ENCODE peak calls at places on chromosomes 11 and 22, in four cellular contexts. M is mucosa of descending colon, U is body of pancreas, R is AG04450. F is an unnamed sample.

GRCh38 chr22:37179622-37180420 is 8.2 kb downstream of the C1QTNF6 start:
- DNase-seq in M (peak; percentile 83), R (no peak), U (no peak), F (no peak)

GRCh38 chr22:47692811-47693210 is 930.4 kb downstream of the TBC1D22A start:
- DNase-seq in U (no peak), R (no peak), M (no peak), F (no peak)

GRCh38 chr11:15276616-15277015 is 161.9 kb downstream of the INSC start:
- DNase-seq in U (no peak), M (no peak), R (no peak), F (peak; percentile 4)

GRCh38 chr11:133809525-133810178 is 35.7 kb downstream of the SPATA19 start:
- DNase-seq in U (no peak), R (no peak), M (no peak), F (no peak)

GRCh38 chr11:58023435-58023931 is at the start of gene OR9Q1:
- DNase-seq in M (no peak), U (no peak), R (no peak), F (no peak)

GRCh38 chr11:58301576-58301975 is 33.5 kb upstream of the OR10W1 start:
- DNase-seq in M (no peak), R (peak; percentile 33), U (no peak), F (no peak)

GRCh38 chr11:12951376-12951775 is 57.7 kb upstream of the RASSF10 start:
- DNase-seq in R (no peak), U (no peak), M (no peak), F (no peak)

GRCh38 chr22:28711820-28712777 is 29.5 kb downstream of the CHEK2 start:
- DNase-seq in M (no peak), R (peak; percentile 89), U (no peak), F (no peak)

GRCh38 chr11:57336111-57336666 is 497 bp upstream of the SSRP1 start:
- DNase-seq in R (no peak), U (no peak), M (no peak), F (no peak)

DNA sequence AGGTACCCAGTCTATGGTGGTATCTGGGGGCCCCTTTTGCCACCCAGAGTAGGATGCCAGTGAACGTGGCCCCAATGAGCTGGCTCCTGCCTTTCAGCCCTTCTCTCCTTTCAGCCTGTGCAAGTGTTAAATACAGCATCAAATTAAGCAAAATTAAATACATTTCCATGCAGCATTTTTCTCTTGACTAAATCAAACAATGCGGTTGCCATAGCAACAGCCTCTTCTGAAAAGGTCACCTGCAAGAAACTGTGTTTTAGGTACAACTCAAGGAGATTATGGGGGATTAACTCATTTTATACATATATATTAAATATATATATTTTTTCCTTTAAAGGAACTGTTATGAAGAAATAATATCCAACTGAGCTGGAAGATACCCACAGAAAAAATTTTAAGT is 115.1 kb downstream of the PKNOX2 start:
- DNase-seq in M (no peak), U (no peak), R (no peak), F (no peak)
- TF ChIP-seq CTCF in M (no peak), U (no peak), R (no peak), F (no peak)

GRCh38 chr11:113773092-113773415 is 438 bp downstream of the ZW10 start:
- DNase-seq in M (no peak), U (peak; percentile 30), R (no peak), F (peak; percentile 39)

GRCh38 chr11:113778111-113778910 is 1.3 kb upstream of the CLDN25 start:
- DNase-seq in M (no peak), U (peak; percentile 78), R (no peak), F (peak; percentile 44)

GRCh38 chr11:113773416-113774173 is at the start of gene ZW10:
- DNase-seq in U (peak; percentile 98), M (peak; percentile 98), R (peak; percentile 93), F (peak; percentile 98)

GRCh38 chr11:113771964-113772363 is 1.5 kb downstream of the ZW10 start:
- DNase-seq in R (no peak), M (no peak), U (no peak), F (no peak)

DNA sequence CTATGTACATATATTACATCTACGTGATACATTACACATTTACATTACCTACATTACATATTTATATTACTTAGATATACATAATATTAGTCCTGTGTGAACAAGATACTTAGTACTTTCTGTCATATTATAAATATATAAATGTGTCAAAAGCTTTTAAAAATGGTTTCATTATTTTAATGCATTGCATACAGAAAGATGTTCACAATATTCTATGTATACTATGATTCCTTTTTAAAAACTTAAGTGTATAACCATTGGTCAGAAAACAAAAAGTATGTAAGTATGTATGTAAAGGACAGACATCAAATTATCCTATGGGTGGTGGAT is 647 bp upstream of the ZW10 start:
- DNase-seq in U (no peak), M (no peak), R (no peak), F (no peak)
- TF ChIP-seq CTCF in U (no peak), M (no peak), R (no peak), F (no peak)

DNA sequence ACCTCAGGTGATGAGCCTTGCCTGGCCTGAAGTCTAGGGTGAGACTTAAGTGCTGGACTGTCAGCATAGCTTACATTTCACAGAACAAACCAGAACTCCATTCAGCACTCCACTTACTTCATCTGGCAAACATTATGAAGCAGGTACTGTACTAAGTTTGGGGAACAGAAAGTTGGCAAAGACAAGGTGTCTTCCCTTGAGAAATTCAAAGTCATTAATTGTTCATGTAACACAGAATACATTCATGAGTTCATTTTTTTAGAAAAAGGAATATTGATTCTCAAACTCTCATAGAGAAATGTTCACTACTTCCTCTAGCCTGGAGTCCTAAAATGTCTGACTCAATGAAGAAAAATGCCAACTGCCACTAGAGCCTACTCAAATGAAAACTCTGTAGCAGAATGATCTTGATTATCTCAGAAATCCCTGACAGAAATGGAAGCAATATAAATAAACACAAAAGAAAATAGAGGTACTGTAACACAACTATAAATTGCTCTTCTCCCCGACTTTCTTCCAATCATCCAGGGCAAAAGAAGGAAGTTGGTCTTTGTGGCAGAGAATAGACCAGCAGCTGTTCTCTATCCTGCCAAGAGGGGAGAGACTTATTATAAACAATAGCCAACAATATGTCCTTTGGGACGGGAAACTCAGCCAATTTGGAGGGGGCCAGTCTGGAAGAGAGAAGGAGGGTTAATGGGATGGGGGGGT is 129.2 kb upstream of the MTMR2 start:
- DNase-seq in U (no peak), R (no peak), M (no peak), F (no peak)
- TF ChIP-seq CTCF in U (no peak), R (no peak), M (no peak), F (no peak)

GRCh38 chr11:60915250-60915914 is 1.4 kb downstream of the TMEM109 start:
- DNase-seq in R (no peak), M (peak; percentile 70), U (peak; percentile 64), F (no peak)
- TF ChIP-seq CTCF in R (peak; percentile 38), M (no peak), U (no peak), F (no peak)

GRCh38 chr11:114448749-114449484 is 9.7 kb downstream of the REXO2 start:
- DNase-seq in U (no peak), M (no peak), R (no peak), F (no peak)
- TF ChIP-seq CTCF in U (no peak), M (no peak), R (no peak), F (no peak)

GRCh38 chr22:20111045-20111688 is 4.7 kb upstream of the RANBP1 start:
- DNase-seq in M (peak; percentile 25), R (no peak), U (no peak), F (peak; percentile 74)
- TF ChIP-seq CTCF in M (no peak), R (peak; percentile 53), U (peak; percentile 32), F (peak; percentile 81)

DNA sequence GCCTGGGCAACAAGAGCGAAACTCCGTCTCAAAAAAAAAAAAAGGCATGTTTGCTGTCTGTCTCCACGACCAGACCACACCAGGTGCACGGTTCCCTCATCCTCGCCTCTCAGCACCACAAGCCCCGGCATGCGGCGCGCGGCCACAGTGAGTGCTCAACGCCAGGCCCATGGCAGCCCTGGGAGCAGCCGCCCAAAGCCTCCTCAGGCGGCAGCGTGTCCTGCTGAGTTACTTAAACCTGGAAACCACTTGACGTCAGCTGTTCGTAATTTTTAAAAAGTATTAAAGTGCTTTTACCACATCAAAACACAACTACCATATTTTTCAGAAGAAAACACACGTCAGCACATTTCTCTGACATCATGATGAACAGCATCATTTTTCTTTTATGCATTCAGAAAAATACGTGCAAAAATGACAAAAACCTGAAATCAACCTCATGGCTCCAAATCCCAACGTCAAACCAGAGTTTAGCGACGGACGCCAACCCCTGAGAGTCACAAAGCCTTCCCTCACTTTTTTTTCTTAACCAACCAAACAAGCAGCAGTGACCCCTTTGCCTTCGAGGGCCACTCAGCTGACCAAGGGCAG is 2.1 kb downstream of the DEAF1 start:
- DNase-seq in U (no peak), M (peak; percentile 45), R (no peak), F (no peak)
- TF ChIP-seq CTCF in U (no peak), M (no peak), R (no peak), F (no peak)

F was measured in BE2C.